ENCODE peak calls at places on chromosomes 5 and 9, in four cellular contexts. B, K, G and J are unnamed samples.

GRCh38 chr5:151078490-151079262 is 2.2 kb downstream of the TNIP1 start:
- DNase-seq in B (no peak), K (no peak), G (no peak), J (no peak)

GRCh38 chr9:123318961-123319421 is 37.0 kb upstream of the CRB2 start:
- DNase-seq in K (no peak), B (no peak), G (no peak), J (no peak)

GRCh38 chr9:962023-962422 is 14.4 kb upstream of the DMRT3 start:
- DNase-seq in G (peak; percentile 2), K (no peak), B (no peak), J (no peak)

GRCh38 chr9:109317979-109318671 is 2.7 kb downstream of the EPB41L4B start:
- DNase-seq in B (no peak), K (no peak), G (no peak), J (no peak)

GRCh38 chr9:97386733-97387503 is 25.0 kb upstream of the TDRD7 start:
- DNase-seq in G (peak; percentile 36), B (peak; percentile 22), K (peak; percentile 75), J (peak; percentile 80)

GRCh38 chr9:17082343-17082742 is 52.5 kb upstream of the CNTLN start:
- DNase-seq in B (no peak), K (no peak), G (no peak), J (no peak)

GRCh38 chr5:129460951-129461815 is 1.1 kb downstream of the ADAMTS19 start:
- DNase-seq in K (no peak), G (no peak), B (no peak), J (peak; percentile 12)

GRCh38 chr9:122216798-122217418 is 11.8 kb downstream of the LHX6 start:
- DNase-seq in K (no peak), G (no peak), B (no peak), J (no peak)

GRCh38 chr5:137566780-137567179 is 67.7 kb upstream of the SPOCK1 start:
- DNase-seq in G (no peak), B (no peak), K (no peak), J (no peak)

GRCh38 chr9:20538956-20539355 is 83.3 kb downstream of the MLLT3 start:
- DNase-seq in B (no peak), G (no peak), K (no peak), J (no peak)

GRCh38 chr5:141947366-141947765 is 10.6 kb downstream of the PCDH12 start:
- DNase-seq in K (no peak), B (no peak), G (no peak), J (no peak)

GRCh38 chr9:31137151-31137849 is 1247.1 kb upstream of the ACO1 start:
- DNase-seq in B (peak; percentile 54), K (peak; percentile 31), G (no peak), J (no peak)

GRCh38 chr5:33105521-33105941 is 335.2 kb upstream of the TARS1 start:
- DNase-seq in G (no peak), B (no peak), K (no peak), J (no peak)

GRCh38 chr9:80410106-80410505 is 838.3 kb downstream of the TLE4 start:
- DNase-seq in K (no peak), B (no peak), G (no peak), J (no peak)

GRCh38 chr9:132488611-132489010 is 78.6 kb downstream of the CFAP77 start:
- DNase-seq in G (no peak), K (no peak), B (no peak), J (no peak)

GRCh38 chr5:135462304-135462703 is 10.2 kb upstream of the TIFAB start:
- DNase-seq in K (peak; percentile 87), G (no peak), B (peak; percentile 90), J (peak; percentile 73)

GRCh38 chr9:130189840-130190239 is 17.6 kb downstream of the NCS1 start:
- DNase-seq in G (no peak), B (no peak), K (no peak), J (no peak)

GRCh38 chr5:2018390-2018724 is 135.6 kb upstream of the IRX4 start:
- DNase-seq in G (no peak), B (no peak), K (no peak), J (no peak)

GRCh38 chr5:160305319-160305718 is 7.0 kb downstream of the CCNJL start:
- DNase-seq in K (no peak), G (no peak), B (no peak), J (no peak)

GRCh38 chr5:160083501-160083900 is 35.7 kb downstream of the PWWP2A start:
- DNase-seq in G (no peak), B (no peak), K (no peak), J (no peak)

GRCh38 chr9:129574911-129575574 is 45.9 kb downstream of the C9orf50 start:
- DNase-seq in G (no peak), B (no peak), K (no peak), J (no peak)

GRCh38 chr5:173200356-173200755 is 34.6 kb downstream of the NKX2-5 start:
- DNase-seq in K (no peak), B (no peak), G (no peak), J (no peak)

GRCh38 chr5:33371660-33372059 is 69.1 kb upstream of the TARS1 start:
- DNase-seq in G (no peak), K (no peak), B (no peak), J (no peak)

GRCh38 chr5:158543539-158544387 is 556.0 kb downstream of the EBF1 start:
- DNase-seq in K (no peak), B (no peak), G (no peak), J (no peak)

GRCh38 chr5:149237662-149238061 is 34.0 kb upstream of the AFAP1L1 start:
- DNase-seq in K (no peak), B (no peak), G (no peak), J (peak; percentile 26)

GRCh38 chr5:149235841-149236240 is 35.8 kb upstream of the AFAP1L1 start:
- DNase-seq in G (no peak), B (no peak), K (no peak), J (no peak)

GRCh38 chr5:149240354-149240998 is 31.2 kb upstream of the AFAP1L1 start:
- DNase-seq in G (no peak), B (no peak), K (no peak), J (no peak)

GRCh38 chr5:149239917-149240316 is 31.7 kb upstream of the AFAP1L1 start:
- DNase-seq in K (no peak), B (no peak), G (no peak), J (no peak)

DNA sequence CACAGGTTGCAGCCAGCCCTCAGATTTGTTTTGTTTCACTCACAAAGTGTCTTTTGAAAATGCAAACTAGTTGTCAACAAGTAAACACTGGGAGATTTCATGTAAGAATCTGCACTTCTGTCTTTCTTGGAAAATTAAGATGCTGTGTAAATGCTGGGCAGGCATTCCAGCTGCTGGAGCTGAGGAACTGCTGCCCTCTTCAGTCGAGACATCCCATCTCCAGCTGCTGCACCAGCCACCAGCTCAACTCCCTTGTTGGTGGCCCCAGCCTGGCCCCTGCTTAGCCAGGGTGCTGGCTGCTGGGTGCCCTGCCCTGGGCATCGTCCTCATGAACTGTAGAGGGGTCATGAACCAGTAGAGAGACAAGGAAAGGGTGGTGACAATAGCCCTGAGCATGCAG is 33.1 kb upstream of the AFAP1L1 start:
- DNase-seq in B (no peak), G (no peak), K (no peak), J (no peak)
- TF ChIP-seq TCF7L2 in B (no peak), G (no peak), K (no peak), J (no peak)

DNA sequence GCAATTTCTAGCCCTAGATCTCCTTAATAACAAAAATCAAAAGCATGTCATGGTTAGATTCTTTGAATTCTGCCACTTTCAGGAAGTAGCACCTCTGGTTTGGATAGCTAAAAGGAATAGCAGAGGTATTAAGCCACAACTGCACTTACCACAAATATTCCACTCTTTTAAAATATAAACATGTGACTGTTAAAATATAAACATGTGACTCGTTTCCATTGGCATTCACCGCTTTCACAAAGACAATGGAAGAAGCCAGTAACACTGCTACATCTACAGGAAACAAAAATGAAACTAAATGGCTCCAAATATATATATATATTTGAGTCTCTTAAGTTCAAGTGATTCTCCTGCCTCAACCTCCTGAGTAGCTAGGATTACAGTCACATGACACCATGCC is 222.9 kb downstream of the ARL15 start:
- DNase-seq in K (no peak), G (no peak), B (no peak), J (no peak)
- TF ChIP-seq TCF7L2 in K (no peak), G (no peak), B (no peak), J (no peak)

GRCh38 chr5:78235289-78235688 is 59.2 kb downstream of the AP3B1 start:
- DNase-seq in G (no peak), B (no peak), K (no peak), J (no peak)
- TF ChIP-seq TCF7L2 in G (no peak), B (no peak), K (no peak), J (no peak)

DNA sequence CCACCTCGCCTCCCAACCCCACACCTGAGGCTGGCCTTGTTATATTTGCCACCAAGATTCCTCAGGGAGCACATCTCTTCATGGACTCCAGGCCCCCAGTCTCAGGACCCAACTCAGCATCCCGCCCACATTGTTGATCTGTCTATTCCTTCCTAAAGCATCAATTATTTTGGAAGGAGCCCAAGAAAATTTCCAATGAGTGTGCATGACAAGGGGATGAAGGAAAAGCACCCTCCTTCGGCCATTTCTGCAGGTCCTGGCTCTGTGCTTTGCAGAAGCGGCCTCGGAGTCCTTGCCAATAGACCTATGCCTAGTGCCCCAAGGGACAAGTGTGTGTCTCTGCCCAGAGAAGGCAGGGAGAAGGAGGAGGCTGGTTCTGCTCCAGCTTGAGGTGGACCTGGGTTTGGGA is 273.2 kb downstream of the GADD45G start:
- DNase-seq in G (no peak), K (no peak), B (no peak), J (no peak)
- TF ChIP-seq TCF7L2 in G (no peak), K (no peak), B (no peak), J (no peak)

DNA sequence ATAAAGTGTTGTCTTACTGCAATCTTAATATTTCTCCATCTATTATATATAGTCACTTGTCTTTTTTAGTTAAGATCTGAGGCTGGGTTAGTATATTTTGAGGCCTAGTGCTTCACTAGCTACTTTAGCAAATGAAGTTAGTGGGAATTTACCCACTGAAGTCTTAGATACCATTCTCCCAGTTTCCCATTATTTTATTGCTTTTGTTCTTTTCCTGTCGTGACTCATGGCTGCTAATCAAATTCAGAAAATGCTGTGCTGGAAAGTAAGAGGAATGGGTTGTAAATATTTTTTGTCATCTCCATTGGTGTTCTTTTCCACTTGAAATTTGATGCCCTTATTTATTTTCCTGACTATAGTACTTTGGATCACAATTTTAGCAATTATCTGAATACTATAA is 14.2 kb downstream of the TCERG1 start:
- DNase-seq in G (no peak), B (no peak), K (no peak), J (no peak)
- TF ChIP-seq TCF7L2 in G (no peak), B (no peak), K (no peak), J (no peak)

DNA sequence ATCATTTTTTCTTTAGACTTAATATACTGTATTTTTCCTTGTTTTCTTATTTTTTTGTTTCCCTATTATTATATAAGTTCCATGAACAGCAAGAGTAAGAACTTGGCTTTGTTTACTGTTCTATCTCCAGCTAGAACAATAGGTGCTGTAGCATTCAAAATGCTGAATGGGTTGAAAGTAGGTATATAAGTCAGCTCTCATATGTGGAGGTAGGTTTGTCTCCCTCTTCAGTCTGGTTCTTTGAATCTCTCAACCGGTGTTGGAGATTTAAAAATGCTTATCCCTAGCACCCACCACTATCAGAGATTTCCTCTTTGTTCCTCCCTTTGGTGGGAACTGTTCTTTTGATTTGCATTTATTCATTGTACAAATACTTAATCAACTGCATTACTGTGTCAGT is 87.5 kb upstream of the FSD1L start:
- DNase-seq in B (no peak), G (no peak), K (no peak), J (no peak)
- TF ChIP-seq TCF7L2 in B (no peak), G (no peak), K (no peak), J (no peak)